ENCODE peak calls at places on chromosomes 12 and 14, in seven cellular contexts. Y is non-pigmented ciliary epithelial cell; B is NCI-H1092 treated with DMSO at 0.1 percent for 48 hours; N is lower lobe of right lung; D is NCI-H69; Q is activated T-cell treated with anti-CD3 and anti-CD28 coated beads, Interleukin-2, amount 50 U/mL, for 72 hours; E is frontal cortex. X is an unnamed sample.

GRCh38 chr12:59041241-59042121 is 121.2 kb upstream of the LRIG3 start:
- DNase-seq in Y (peak; percentile 84), B (no peak), N (no peak), D (peak; percentile 52), Q (no peak), E (no peak), X (no peak)

GRCh38 chr14:41549821-41550597 is 56.7 kb upstream of the LRFN5 start:
- DNase-seq in Y (peak; percentile 43), B (no peak), N (no peak), D (no peak), Q (no peak), E (no peak), X (no peak)

GRCh38 chr12:48796976-48797375 is 8.1 kb upstream of the ADCY6 start:
- DNase-seq in Y (no peak), B (no peak), N (no peak), D (no peak), Q (peak; percentile 62), E (no peak), X (no peak)

GRCh38 chr14:23321572-23322547 is 603 bp downstream of the PABPN1 start:
- DNase-seq in Y (no peak), B (peak; percentile 62), N (no peak), D (peak; percentile 59), Q (peak; percentile 86), E (no peak), X (peak; percentile 85)

GRCh38 chr12:18811268-18811667 is 73.3 kb downstream of the CAPZA3 start:
- DNase-seq in Y (no peak), B (no peak), N (no peak), D (no peak), Q (no peak), E (no peak), X (no peak)

GRCh38 chr12:129729170-129729569 is 174.7 kb downstream of the TMEM132D start:
- DNase-seq in Y (no peak), B (no peak), N (no peak), D (no peak), Q (no peak), E (no peak), X (no peak)

GRCh38 chr14:88289996-88290395 is 33.1 kb downstream of the KCNK10 start:
- DNase-seq in Y (no peak), B (no peak), N (no peak), D (no peak), Q (no peak), E (no peak), X (no peak)

GRCh38 chr12:131279281-131279921 is 325.7 kb downstream of the ADGRD1 start:
- DNase-seq in Y (no peak), B (no peak), N (peak; percentile 29), D (no peak), Q (no peak), E (no peak), X (no peak)

GRCh38 chr14:81219821-81220487 is 805 bp downstream of the GTF2A1 start:
- DNase-seq in Y (no peak), B (peak; percentile 75), N (peak; percentile 69), D (peak; percentile 82), Q (peak; percentile 33), E (peak; percentile 67), X (peak; percentile 68)

X was measured in H7.